ENCODE peak calls at places on chromosomes 1 and 21, in four cellular contexts. O, G, V and B are unnamed samples.

GRCh38 chr1:99115231-99115630 is 110.6 kb upstream of the PLPPR5 start:
- DNase-seq in G (no peak), O (no peak), V (no peak), B (no peak)

GRCh38 chr1:222749927-222750326 is 12.9 kb downstream of the FAM177B start:
- DNase-seq in O (no peak), V (no peak), G (no peak), B (no peak)

GRCh38 chr1:232950919-232951579 is 638 bp downstream of the NTPCR start:
- DNase-seq in G (no peak), V (peak; percentile 23), O (peak; percentile 35), B (no peak)

GRCh38 chr1:38029081-38029681 is 16.6 kb downstream of the UTP11 start:
- DNase-seq in G (no peak), V (no peak), O (no peak), B (no peak)

GRCh38 chr1:230028602-230029223 is 38.3 kb upstream of the GALNT2 start:
- DNase-seq in O (no peak), G (no peak), V (no peak), B (no peak)

GRCh38 chr21:38258803-38259485 is 2.2 kb downstream of the KCNJ15 start:
- DNase-seq in O (peak; percentile 17), V (no peak), G (peak; percentile 54), B (peak; percentile 25)

GRCh38 chr1:245074232-245074747 is 80.5 kb upstream of the KIF26B start:
- DNase-seq in G (no peak), V (no peak), O (no peak), B (no peak)

GRCh38 chr21:36800734-36801133 is 101.8 kb downstream of the SIM2 start:
- DNase-seq in G (no peak), V (no peak), O (no peak), B (no peak)

GRCh38 chr21:45306832-45307571 is 19.3 kb upstream of the POFUT2 start:
- DNase-seq in V (no peak), G (no peak), O (no peak), B (no peak)

GRCh38 chr1:69836961-69837636 is 269.4 kb downstream of the LRRC7 start:
- DNase-seq in O (no peak), G (no peak), V (no peak), B (no peak)

GRCh38 chr1:112450773-112451172 is 54.8 kb downstream of the CTTNBP2NL start:
- DNase-seq in O (no peak), V (no peak), G (no peak), B (no peak)

GRCh38 chr21:36606292-36606982 is 92.5 kb upstream of the SIM2 start:
- DNase-seq in G (no peak), O (no peak), V (no peak), B (no peak)

GRCh38 chr1:17922833-17923232 is 167.7 kb downstream of the ACTL8 start:
- DNase-seq in O (peak; percentile 32), G (no peak), V (peak; percentile 51), B (no peak)
- TF ChIP-seq CTCF in O (peak; percentile 50), G (peak; percentile 41), V (peak; percentile 35), B (peak; percentile 40)

DNA sequence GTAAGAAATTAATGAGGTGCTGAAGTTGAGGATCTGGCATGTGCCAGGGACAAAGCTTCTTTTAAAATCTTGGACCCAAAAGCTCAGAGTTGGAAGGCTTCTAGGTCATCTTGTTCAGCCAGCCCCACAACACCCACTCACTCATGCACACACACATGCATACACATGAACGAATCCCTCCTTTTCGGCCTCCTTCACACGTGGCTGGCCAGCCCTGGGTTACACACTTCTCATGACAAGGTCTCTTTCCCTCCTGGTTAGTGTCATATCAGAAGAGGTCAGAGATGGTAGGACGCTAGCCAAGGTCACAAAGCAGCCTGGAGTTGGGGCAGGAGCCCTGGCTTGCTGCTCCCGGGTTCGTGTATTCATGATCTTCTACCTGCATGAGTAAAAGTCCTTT is 6.9 kb downstream of the DMBX1 start:
- DNase-seq in O (no peak), V (no peak), G (no peak), B (no peak)
- TF ChIP-seq CTCF in O (no peak), V (no peak), G (no peak), B (no peak)

GRCh38 chr21:27581168-27581567 is 614.3 kb upstream of the ADAMTS5 start:
- DNase-seq in O (no peak), G (no peak), V (no peak), B (no peak)
- TF ChIP-seq CTCF in O (no peak), G (no peak), V (no peak), B (no peak)

DNA sequence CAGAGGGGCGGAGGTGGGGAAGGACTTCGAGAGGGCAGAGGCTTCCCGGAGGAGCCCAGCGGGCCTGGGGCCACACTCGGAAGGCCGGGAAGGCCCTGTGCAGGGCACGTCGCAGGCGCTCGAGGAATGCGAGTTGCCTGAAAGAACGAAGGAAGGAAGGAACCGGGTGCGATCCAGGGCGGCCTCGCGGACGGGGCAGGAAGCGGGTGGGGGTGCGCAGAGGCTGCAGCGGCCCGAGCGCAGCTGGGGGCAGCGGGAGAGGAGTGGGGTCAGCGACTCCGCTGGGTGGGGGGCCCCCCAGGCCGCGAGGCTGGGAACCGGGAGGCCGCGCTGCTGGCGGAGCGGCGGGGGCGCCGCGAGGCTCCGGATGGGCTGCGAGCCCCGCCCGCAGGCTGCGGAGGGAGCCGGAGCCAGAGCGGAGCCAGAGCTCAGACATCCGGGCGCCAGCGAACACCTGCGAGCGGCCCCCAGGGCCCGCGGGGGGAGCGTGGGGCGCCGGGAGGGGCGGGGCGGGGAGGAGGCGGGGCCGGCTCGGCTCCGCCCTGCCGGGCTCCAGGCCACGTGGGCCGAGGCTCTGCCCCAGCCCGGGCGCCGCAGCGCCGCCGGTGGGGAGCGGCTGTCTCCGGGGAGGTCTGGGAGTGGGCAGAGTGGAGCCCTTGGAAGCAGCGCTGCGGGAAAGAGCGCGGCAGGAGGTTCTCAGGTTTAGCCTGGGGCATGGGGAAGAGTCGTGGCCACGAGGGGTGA is 4.6 kb downstream of the ID3 start:
- DNase-seq in G (no peak), V (peak; percentile 94), O (peak; percentile 66), B (no peak)
- TF ChIP-seq CTCF in G (peak; percentile 46), V (peak; percentile 40), O (peak; percentile 26), B (peak; percentile 36)

DNA sequence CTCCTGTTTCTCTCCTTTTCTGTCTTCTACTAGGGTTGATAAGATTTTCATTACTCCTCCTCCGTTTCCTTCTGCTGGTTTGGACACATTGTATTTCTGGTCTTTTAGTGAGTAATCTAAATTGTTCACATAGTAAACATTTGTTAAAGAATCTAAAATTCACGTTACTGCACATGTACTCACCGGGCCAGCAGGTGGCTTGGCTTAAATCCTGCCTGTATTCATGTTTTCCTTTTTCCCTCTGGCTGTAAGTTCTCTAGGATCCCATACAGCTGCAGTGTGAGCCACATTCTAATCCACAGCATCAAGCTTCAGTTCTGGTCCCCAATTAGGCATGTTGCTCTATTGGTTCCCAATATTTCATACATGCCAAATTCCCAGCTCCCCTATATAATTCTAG is 958.3 kb downstream of the ADGRL2 start:
- DNase-seq in V (no peak), G (no peak), O (no peak), B (no peak)
- TF ChIP-seq CTCF in V (no peak), G (no peak), O (no peak), B (no peak)